ENCODE peak calls at places on chromosomes 5 and 9, in ten cellular contexts. T is GM23338, N is mammary epithelial cell, F is transverse colon, L is RWPE2, C is bronchial epithelial cell, M is right atrium auricular region, J is neuronal stem cell, P is lung, H is iPS DF 6.9. I is an unnamed sample. For H3K36me3, the result is how much of the 10 kb centered on the place peaks cover.

GRCh38 chr5:56414056-56414455 is 180.9 kb upstream of the ANKRD55 start:
- DNase-seq in J (no peak), L (no peak), N (no peak), T (no peak), F (no peak), M (no peak), P (no peak), H (no peak), C (no peak), I (no peak)

GRCh38 chr5:111004291-111004690 is 67.2 kb upstream of the TSLP start:
- DNase-seq in N (no peak), L (no peak), J (no peak), P (no peak), M (no peak), H (no peak), C (no peak), T (no peak), F (no peak), I (no peak)

GRCh38 chr9:89226076-89226475 is 47.5 kb upstream of the SHC3 start:
- DNase-seq in N (no peak), H (peak), J (peak), F (no peak), C (no peak), T (peak), M (peak), L (no peak), P (no peak), I (peak)

GRCh38 chr9:136050266-136050705 is 44.8 kb downstream of the NACC2 start:
- DNase-seq in M (no peak), C (no peak), N (no peak), J (no peak), T (peak), F (no peak), L (no peak), H (no peak), P (no peak), I (no peak)

GRCh38 chr9:4009006-4009511 is 290.8 kb downstream of the GLIS3 start:
- DNase-seq in M (no peak), L (no peak), T (no peak), C (no peak), H (no peak), N (no peak), F (no peak), P (no peak), J (no peak), I (no peak)

GRCh38 chr9:124570942-124571666 is 63.9 kb upstream of the NR5A1 start:
- DNase-seq in T (no peak), C (no peak), M (no peak), N (no peak), L (no peak), J (no peak), H (no peak), F (no peak), P (no peak), I (no peak)

GRCh38 chr5:88979244-88979643 is 96.3 kb upstream of the MEF2C start:
- DNase-seq in N (peak), M (no peak), L (no peak), J (no peak), H (no peak), F (no peak), C (peak), T (peak), P (no peak), I (no peak)

GRCh38 chr5:34959323-34959722 is 30.0 kb downstream of the DNAJC21 start:
- DNase-seq in N (peak), F (no peak), L (no peak), J (no peak), M (no peak), T (no peak), H (no peak), P (no peak), C (peak), I (no peak)

GRCh38 chr5:179805070-179805528 is 1.6 kb downstream of the MGAT4B start:
- DNase-seq in P (no peak), J (no peak), H (no peak), M (no peak), N (no peak), T (no peak), C (no peak), F (peak), L (no peak), I (no peak)

GRCh38 chr5:156329197-156329611 is 2.2 kb downstream of the SGCD start:
- DNase-seq in C (no peak), T (no peak), J (no peak), L (no peak), F (no peak), M (no peak), P (no peak), H (no peak), N (no peak), I (no peak)

GRCh38 chr9:31034311-31034710 is 1350.1 kb upstream of the ACO1 start:
- DNase-seq in M (no peak), T (peak), F (no peak), J (no peak), P (no peak), C (peak), L (no peak), N (no peak), H (no peak), I (no peak)

GRCh38 chr5:139631520-139632165 is 16.5 kb upstream of the CXXC5 start:
- DNase-seq in H (no peak), T (no peak), N (no peak), C (no peak), L (no peak), M (peak), F (no peak), J (no peak), P (no peak), I (no peak)

GRCh38 chr5:43386960-43387362 is 25.2 kb downstream of the CCL28 start:
- DNase-seq in N (peak), L (no peak), J (no peak), F (no peak), P (no peak), M (no peak), T (no peak), C (peak), H (no peak), I (peak)

GRCh38 chr9:78074385-78075291 is 43.0 kb upstream of the GNAQ start:
- DNase-seq in N (no peak), M (no peak), L (no peak), C (peak), J (no peak), H (no peak), T (no peak), F (no peak), P (no peak), I (no peak)

GRCh38 chr9:14347408-14348224 is 33.7 kb upstream of the NFIB start:
- DNase-seq in P (no peak), J (no peak), M (no peak), F (peak), N (peak), H (no peak), T (peak), C (peak), L (peak), I (no peak)

GRCh38 chr9:127847155-127847463 is 7.3 kb downstream of the ENG start:
- DNase-seq in C (no peak), P (no peak), H (no peak), M (no peak), T (no peak), J (no peak), N (no peak), L (no peak), F (no peak), I (no peak)

GRCh38 chr5:122704247-122705036 is 70.4 kb upstream of the SNX2 start:
- DNase-seq in L (no peak), M (no peak), T (peak), N (peak), P (no peak), F (no peak), J (no peak), H (no peak), C (peak), I (no peak)

GRCh38 chr5:122415030-122415429 is 103.0 kb downstream of the SNCAIP start:
- DNase-seq in T (no peak), M (no peak), F (no peak), N (no peak), J (no peak), C (no peak), H (no peak), P (no peak), L (no peak), I (no peak)

GRCh38 chr9:133112361-133113026 is 8.5 kb downstream of the RALGDS start:
- DNase-seq in H (no peak), N (no peak), F (peak), C (no peak), M (no peak), L (peak), P (peak), T (no peak), J (no peak), I (no peak)

GRCh38 chr5:72470817-72471216 is 36.4 kb downstream of the ZNF366 start:
- DNase-seq in F (no peak), T (no peak), C (peak), M (no peak), J (no peak), L (no peak), P (no peak), H (no peak), N (peak), I (no peak)

GRCh38 chr9:35506359-35506758 is 16.4 kb downstream of the RUSC2 start:
- DNase-seq in P (no peak), F (no peak), T (no peak), L (no peak), M (no peak), C (no peak), N (no peak), J (no peak), H (no peak), I (no peak)

GRCh38 chr9:83511051-83511450 is 27.1 kb downstream of the FRMD3 start:
- DNase-seq in N (peak), C (peak), P (no peak), J (no peak), T (no peak), M (no peak), L (no peak), H (no peak), F (no peak), I (no peak)

GRCh38 chr9:137275937-137276756 is 1.4 kb upstream of the TOR4A start:
- DNase-seq in M (no peak), H (no peak), L (no peak), N (no peak), F (no peak), C (no peak), T (no peak), J (no peak), P (no peak), I (no peak)

GRCh38 chr5:113510836-113511451 is 2.5 kb upstream of the YTHDC2 start:
- DNase-seq in M (no peak), F (no peak), L (no peak), C (peak), H (no peak), N (peak), J (no peak), P (no peak), T (no peak), I (no peak)

GRCh38 chr9:16303506-16303905 is 567.0 kb downstream of the BNC2 start:
- DNase-seq in T (no peak), M (no peak), N (no peak), F (no peak), P (no peak), L (no peak), H (no peak), J (no peak), C (no peak), I (no peak)

GRCh38 chr5:84227221-84227620 is 157.5 kb downstream of the EDIL3 start:
- DNase-seq in P (no peak), L (no peak), N (no peak), T (no peak), C (no peak), F (no peak), M (no peak), H (no peak), J (no peak), I (no peak)

GRCh38 chr5:135206862-135207261 is 172.8 kb upstream of the PITX1 start:
- DNase-seq in F (no peak), J (no peak), P (peak), N (no peak), C (no peak), M (peak), T (no peak), L (no peak), H (no peak), I (peak)

DNA sequence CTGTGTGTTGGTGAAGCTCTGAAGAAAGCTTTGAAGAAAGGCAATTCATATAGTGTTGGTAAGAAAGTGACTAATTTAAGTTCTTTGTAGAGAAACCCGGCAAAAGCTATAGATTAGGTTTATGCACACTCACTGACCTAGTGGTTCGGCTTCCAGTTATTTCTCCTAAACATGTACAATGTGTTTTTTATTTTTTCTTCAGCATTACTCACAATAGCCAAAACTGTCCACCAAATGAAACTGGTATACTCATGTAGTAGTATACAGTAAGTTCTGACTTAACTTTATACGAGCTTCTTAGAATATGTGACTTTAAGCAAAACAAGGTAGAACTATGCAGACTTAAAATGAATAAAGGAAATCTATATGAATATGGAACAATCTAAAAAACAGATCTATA is 44.8 kb downstream of the PJA2 start:
- DNase-seq in J (no peak), T (no peak), F (no peak), M (no peak), C (no peak), L (no peak), P (no peak), N (no peak), H (no peak), I (no peak)
- H3K36me3 ChIP-seq in J (half or more), T (under half), F (under half), M (under half), C (under half), L (half or more), P (under half), N (under half), H (under half), I (under half)

GRCh38 chr5:98877600-98877999 is 51.2 kb downstream of the CHD1 start:
- DNase-seq in P (no peak), F (no peak), N (no peak), C (no peak), L (no peak), M (no peak), J (no peak), H (no peak), T (no peak), I (no peak)
- H3K36me3 ChIP-seq in P (under half), F (half or more), N (half or more), C (under half), L (half or more), M (half or more), J (half or more), H (under half), T (under half), I (half or more)

GRCh38 chr5:624951-625230 is 12.8 kb downstream of the CEP72 start:
- DNase-seq in M (no peak), F (no peak), P (no peak), J (no peak), T (no peak), C (no peak), H (no peak), N (no peak), L (peak), I (no peak)
- H3K36me3 ChIP-seq in M (under half), F (under half), P (under half), J (half or more), T (under half), C (under half), H (under half), N (under half), L (half or more), I (under half)

GRCh38 chr5:39120052-39120420 is 45.8 kb upstream of the RICTOR start:
- DNase-seq in T (no peak), J (no peak), N (no peak), L (no peak), C (no peak), P (no peak), M (no peak), F (no peak), H (no peak), I (no peak)
- H3K36me3 ChIP-seq in T (under half), J (under half), N (under half), L (under half), C (under half), P (under half), M (under half), F (under half), H (under half), I (under half)